ENCODE peak calls at places on chromosome 14, in eight cellular contexts. B is occipital lobe; H is stimulated activated CD4-positive, alpha-beta T cell treated with anti-CD3 and anti-CD28 coated beads, Interleukin-4, amount 100 ng/mL, for 24 hours; Y is RKO; O is AML-193; N is Right ventricle myocardium superior; A is stimulated activated naive B cell treated with anti-CD40 and anti-IgM and Interleukin-4, amounts not matched to agents 10 μg/mL and 1 μg/mL and 100 μg/mL, for 72 hours; Z is SJSA1. L is an unnamed sample.

GRCh38 chr14:89589400-89590128 is 172.5 kb upstream of the FOXN3 start:
- DNase-seq in O (peak), Y (no peak), N (peak), Z (no peak), B (no peak), H (no peak), A (peak), L (no peak)

GRCh38 chr14:51674294-51675002 is 22.7 kb downstream of the FRMD6 start:
- DNase-seq in O (no peak), B (no peak), A (no peak), Z (peak), Y (no peak), N (no peak), H (no peak), L (no peak)

GRCh38 chr14:68246074-68246980 is 426.7 kb downstream of the RAD51B start:
- DNase-seq in Y (no peak), B (no peak), H (no peak), A (no peak), O (no peak), Z (peak), N (no peak), L (no peak)

GRCh38 chr14:27367345-27367744 is 769.5 kb upstream of the NOVA1 start:
- DNase-seq in B (no peak), O (no peak), H (no peak), Y (no peak), N (no peak), Z (no peak), A (no peak), L (no peak)

GRCh38 chr14:92613008-92613658 is 99.6 kb downstream of the RIN3 start:
- DNase-seq in A (no peak), O (peak), N (peak), B (no peak), H (peak), Y (no peak), Z (peak), L (peak)

GRCh38 chr14:68624541-68625220 is 168.2 kb downstream of the ZFP36L1 start:
- DNase-seq in N (no peak), Z (no peak), Y (no peak), O (no peak), A (no peak), B (no peak), H (no peak), L (no peak)

GRCh38 chr14:23409475-23409874 is 1.4 kb upstream of the MYH6 start:
- DNase-seq in Z (no peak), H (no peak), B (no peak), N (peak), A (no peak), O (no peak), Y (no peak), L (no peak)

GRCh38 chr14:24437020-24437735 is 5.4 kb downstream of the SDR39U1 start:
- DNase-seq in Y (no peak), B (no peak), Z (no peak), A (no peak), O (no peak), H (no peak), N (no peak), L (no peak)

GRCh38 chr14:79836577-79836976 is 374.7 kb downstream of the DIO2 start:
- DNase-seq in B (no peak), H (no peak), O (no peak), Z (no peak), A (no peak), Y (no peak), N (no peak), L (no peak)

GRCh38 chr14:21343035-21343794 is 40.6 kb downstream of the SUPT16H start:
- DNase-seq in H (no peak), Y (no peak), O (no peak), Z (no peak), A (no peak), B (no peak), N (no peak), L (no peak)

L was measured in HuH-7.